ENCODE peak calls at places on chromosome 9, in five cellular contexts. E, C, L, I and P are unnamed samples.

GRCh38 chr9:130893250-130894101 is 3.1 kb downstream of the QRFP start:
- DNase-seq in E (no peak), C (no peak), L (no peak), I (peak), P (peak)

GRCh38 chr9:75775173-75775572 is 115.3 kb upstream of the PCSK5 start:
- DNase-seq in E (no peak), C (no peak), L (no peak), I (peak), P (no peak)

GRCh38 chr9:77648458-77649108 is 461 bp upstream of the GNA14 start:
- DNase-seq in E (peak), C (no peak), L (peak), I (peak), P (no peak)

GRCh38 chr9:124219290-124219605 is 38.5 kb upstream of the NEK6 start:
- DNase-seq in E (no peak), C (no peak), L (no peak), I (no peak), P (no peak)

GRCh38 chr9:132588501-132589147 is 6.2 kb downstream of the BARHL1 start:
- DNase-seq in E (no peak), C (no peak), L (no peak), I (no peak), P (no peak)

GRCh38 chr9:132834343-132834742 is 43.7 kb downstream of the AK8 start:
- DNase-seq in E (no peak), C (no peak), L (peak), I (no peak), P (no peak)

GRCh38 chr9:129405089-129405830 is 215.6 kb downstream of the C9orf50 start:
- DNase-seq in E (peak), C (no peak), L (peak), I (peak), P (no peak)

GRCh38 chr9:127535834-127536233 is 76.2 kb upstream of the STXBP1 start:
- DNase-seq in E (no peak), C (no peak), L (no peak), I (peak), P (no peak)

GRCh38 chr9:112097712-112098688 is 77.1 kb downstream of the SUSD1 start:
- DNase-seq in E (peak), C (peak), L (peak), I (peak), P (peak)

GRCh38 chr9:123138156-123138555 is 104.7 kb downstream of the GPR21 start:
- DNase-seq in E (no peak), C (no peak), L (no peak), I (no peak), P (no peak)

GRCh38 chr9:2241461-2241874 is 226.3 kb downstream of the SMARCA2 start:
- DNase-seq in E (peak), C (peak), L (no peak), I (peak), P (peak)

GRCh38 chr9:20402273-20402875 is 219.9 kb downstream of the MLLT3 start:
- DNase-seq in E (no peak), C (no peak), L (no peak), I (peak), P (no peak)

GRCh38 chr9:134214395-134214765 is 50.0 kb upstream of the RNU6ATAC start:
- DNase-seq in E (no peak), C (no peak), L (no peak), I (no peak), P (no peak)

GRCh38 chr9:81069038-81069795 is 620.1 kb downstream of the TLE1 start:
- DNase-seq in E (no peak), C (no peak), L (no peak), I (no peak), P (no peak)

GRCh38 chr9:120885459-120885858 is 8.5 kb upstream of the PHF19 start:
- DNase-seq in E (no peak), C (no peak), L (no peak), I (no peak), P (no peak)

GRCh38 chr9:120888626-120889025 is 11.6 kb upstream of the PHF19 start:
- DNase-seq in E (no peak), C (no peak), L (no peak), I (no peak), P (no peak)

GRCh38 chr9:120883608-120883996 is 6.6 kb upstream of the PHF19 start:
- DNase-seq in E (no peak), C (no peak), L (no peak), I (no peak), P (no peak)

GRCh38 chr9:120885968-120886367 is 9.0 kb upstream of the PHF19 start:
- DNase-seq in E (no peak), C (no peak), L (no peak), I (no peak), P (no peak)

DNA sequence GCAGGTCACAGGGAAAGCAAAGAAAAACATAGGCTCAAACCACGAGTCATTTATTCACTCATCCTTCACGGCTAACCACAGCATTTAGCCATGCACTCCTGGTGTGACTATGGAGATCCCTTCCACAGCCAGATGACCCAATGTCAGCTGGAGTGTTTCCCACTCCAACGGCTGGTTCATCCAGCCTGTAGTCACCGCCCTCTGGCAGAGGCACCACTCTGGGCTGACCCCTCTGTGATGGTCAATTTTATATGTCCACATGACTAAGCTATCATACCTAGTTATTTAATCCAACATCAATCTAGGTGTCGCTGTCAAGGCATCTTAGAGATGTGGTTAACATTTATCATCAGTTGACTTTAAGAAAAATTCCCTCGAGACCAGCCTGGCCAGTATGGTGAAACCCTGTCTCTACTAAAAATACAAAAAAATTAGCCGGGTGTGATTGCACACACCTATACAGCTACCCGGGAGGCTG is 9.5 kb upstream of the PHF19 start:
- DNase-seq in E (peak), C (no peak), L (no peak), I (peak), P (no peak)
- TF ChIP-seq CTCF in E (no peak), C (no peak), L (no peak), I (no peak), P (no peak)

DNA sequence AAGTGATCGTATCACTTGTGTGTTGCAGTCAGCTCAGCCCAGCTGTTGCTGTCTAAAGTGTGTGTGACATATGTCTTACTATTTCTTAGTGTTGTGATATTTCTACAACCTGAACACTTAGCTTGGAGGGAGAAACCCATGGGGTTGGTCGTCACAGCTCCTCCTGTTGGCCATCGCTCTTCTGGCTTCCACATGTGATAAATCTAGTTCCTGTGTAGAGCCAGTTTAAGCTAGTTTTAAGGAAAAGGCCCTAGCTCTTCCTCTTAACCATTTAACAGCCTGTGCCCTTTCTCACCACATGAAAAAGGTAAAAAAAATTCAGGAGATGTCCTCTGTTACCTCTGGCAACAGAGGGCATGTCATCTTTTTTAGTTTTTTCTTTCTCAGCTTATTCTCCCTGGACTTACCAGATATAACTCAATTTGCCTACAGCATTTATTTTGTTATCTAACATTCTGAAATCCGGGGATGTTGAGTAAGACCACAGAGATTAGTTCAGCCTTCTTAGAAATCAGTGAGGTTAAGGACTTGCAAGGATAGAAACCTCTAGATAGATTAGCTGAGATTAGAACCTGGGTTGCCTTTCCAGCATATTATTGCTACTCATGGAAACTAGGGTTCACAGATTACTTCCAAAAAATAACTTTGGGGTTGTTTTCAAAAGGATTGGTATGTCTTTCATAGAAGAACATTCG is 100.4 kb downstream of the GAPVD1 start:
- DNase-seq in E (peak), C (no peak), L (no peak), I (peak), P (no peak)
- TF ChIP-seq CTCF in E (peak), C (no peak), L (peak), I (peak), P (no peak)

DNA sequence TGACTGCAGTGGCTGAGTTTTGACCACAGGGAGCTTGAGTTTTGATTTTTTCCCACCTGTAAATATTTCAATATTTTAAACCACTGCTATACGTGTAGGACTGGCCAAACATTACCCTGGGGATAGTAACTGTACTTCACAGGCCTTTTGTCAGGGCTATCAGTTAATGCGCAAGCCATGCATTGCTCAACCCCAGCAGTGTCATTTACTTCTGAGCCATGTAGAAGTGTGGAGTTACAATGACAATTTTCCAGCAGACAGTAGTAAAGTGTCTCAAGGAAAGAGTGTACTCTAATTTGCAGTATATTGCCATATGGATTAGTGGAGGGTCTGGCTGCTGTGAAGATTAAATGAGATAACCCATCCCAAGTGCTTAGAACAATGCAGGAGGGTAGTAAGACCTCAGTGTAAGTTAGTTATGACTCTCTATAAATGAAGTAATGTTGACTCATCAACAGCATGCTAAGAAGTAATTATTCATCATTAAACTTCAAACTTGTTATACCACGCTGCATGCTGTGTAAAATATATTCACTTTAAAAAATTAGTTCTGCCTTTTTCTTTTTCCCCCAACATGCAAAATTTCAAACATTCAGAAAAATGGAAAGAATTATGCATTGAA is 489.3 kb downstream of the KDM4C start:
- DNase-seq in E (no peak), C (no peak), L (peak), I (no peak), P (no peak)
- TF ChIP-seq CTCF in E (no peak), C (no peak), L (no peak), I (no peak), P (no peak)

DNA sequence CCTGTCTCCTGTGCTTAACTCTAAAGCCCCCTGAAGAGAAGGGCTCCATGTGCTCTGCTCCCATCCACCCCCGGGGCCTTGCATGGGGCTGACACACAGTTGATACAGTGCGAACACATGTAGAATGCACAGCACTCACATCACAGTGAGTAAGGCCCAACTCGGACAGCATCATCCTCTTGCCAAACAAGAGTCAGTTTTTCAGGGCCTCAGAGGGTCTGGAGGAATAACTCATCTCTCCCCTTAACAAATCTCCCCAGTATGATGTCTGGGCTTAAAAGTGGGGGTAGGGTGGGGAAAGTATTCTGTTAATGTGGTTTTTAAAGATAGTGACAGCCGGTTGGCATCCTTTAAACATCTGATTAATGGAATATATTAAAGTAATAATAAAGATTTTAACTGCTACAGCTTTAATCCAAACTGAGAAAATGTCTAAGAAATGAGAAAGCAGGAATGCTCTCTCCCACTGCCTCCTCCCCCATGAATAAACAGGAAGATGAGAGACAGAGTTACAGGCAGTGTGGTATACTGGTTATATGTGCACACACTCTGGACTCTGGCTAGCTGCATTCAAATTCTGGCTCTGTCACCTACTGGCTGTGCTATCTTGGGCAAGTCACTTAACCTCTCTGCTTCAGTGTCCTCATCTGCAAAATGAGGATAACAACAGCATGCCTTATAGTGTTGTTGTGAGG is 22.5 kb downstream of the APBA1 start:
- DNase-seq in E (peak), C (no peak), L (no peak), I (no peak), P (no peak)
- TF ChIP-seq CTCF in E (no peak), C (no peak), L (no peak), I (no peak), P (no peak)

GRCh38 chr9:4982720-4983482 is 2.2 kb upstream of the JAK2 start:
- DNase-seq in E (no peak), C (no peak), L (no peak), I (no peak), P (no peak)
- TF ChIP-seq CTCF in E (no peak), C (no peak), L (no peak), I (no peak), P (no peak)